ENCODE peak calls at places on chromosomes 3 and 15, in nine cellular contexts. One of them, this sample, is unnamed.

GRCh38 chr3:45795509-45795881 is 841 bp downstream of the SLC6A20 start:
- DNase-seq in ureter: no peak
- DNase-seq in GF-D8: no peak
- DNase-seq in SHP77: no peak
- DNase-seq in RPMI7951: no peak
- DNase-seq in AG08396: no peak
- DNase-seq in AG04450: no peak
- DNase-seq in tibial artery: no peak
- DNase-seq in HT1080: no peak
- DNase-seq in this sample: no peak

GRCh38 chr3:112813723-112814171 is 32.9 kb downstream of the CD200R1L start:
- DNase-seq in AG08396: no peak
- DNase-seq in SHP77: no peak
- DNase-seq in GF-D8: peak
- DNase-seq in HT1080: no peak
- DNase-seq in AG04450: no peak
- DNase-seq in tibial artery: peak
- DNase-seq in RPMI7951: no peak
- DNase-seq in ureter: no peak
- DNase-seq in this sample: no peak

GRCh38 chr3:187076297-187076696 is 63.0 kb downstream of the RPL39L start:
- DNase-seq in tibial artery: no peak
- DNase-seq in AG08396: no peak
- DNase-seq in AG04450: no peak
- DNase-seq in HT1080: no peak
- DNase-seq in GF-D8: no peak
- DNase-seq in ureter: no peak
- DNase-seq in SHP77: no peak
- DNase-seq in RPMI7951: no peak
- DNase-seq in this sample: no peak

GRCh38 chr3:107425033-107425432 is 47.8 kb downstream of the CCDC54 start:
- DNase-seq in AG08396: no peak
- DNase-seq in AG04450: no peak
- DNase-seq in ureter: no peak
- DNase-seq in tibial artery: no peak
- DNase-seq in HT1080: no peak
- DNase-seq in GF-D8: no peak
- DNase-seq in RPMI7951: no peak
- DNase-seq in SHP77: no peak
- DNase-seq in this sample: no peak

GRCh38 chr3:54079314-54079713 is 43.0 kb upstream of the CACNA2D3 start:
- DNase-seq in tibial artery: no peak
- DNase-seq in GF-D8: no peak
- DNase-seq in SHP77: no peak
- DNase-seq in RPMI7951: no peak
- DNase-seq in AG04450: no peak
- DNase-seq in AG08396: no peak
- DNase-seq in ureter: no peak
- DNase-seq in HT1080: no peak
- DNase-seq in this sample: no peak

GRCh38 chr3:52890735-52891134 is 6.6 kb downstream of the STIMATE start:
- DNase-seq in AG08396: no peak
- DNase-seq in SHP77: no peak
- DNase-seq in tibial artery: no peak
- DNase-seq in GF-D8: no peak
- DNase-seq in ureter: no peak
- DNase-seq in RPMI7951: no peak
- DNase-seq in HT1080: no peak
- DNase-seq in AG04450: no peak
- DNase-seq in this sample: no peak

GRCh38 chr3:128267541-128267940 is 114.3 kb downstream of the EEFSEC start:
- DNase-seq in HT1080: no peak
- DNase-seq in GF-D8: no peak
- DNase-seq in SHP77: no peak
- DNase-seq in ureter: no peak
- DNase-seq in RPMI7951: no peak
- DNase-seq in AG04450: no peak
- DNase-seq in AG08396: no peak
- DNase-seq in tibial artery: no peak
- DNase-seq in this sample: no peak

GRCh38 chr3:69932501-69932900 is 67.0 kb upstream of the SAMMSON start:
- DNase-seq in RPMI7951: no peak
- DNase-seq in ureter: no peak
- DNase-seq in AG08396: no peak
- DNase-seq in tibial artery: no peak
- DNase-seq in GF-D8: no peak
- DNase-seq in AG04450: no peak
- DNase-seq in SHP77: no peak
- DNase-seq in HT1080: no peak
- DNase-seq in this sample: no peak

GRCh38 chr3:128585189-128585588 is 65.4 kb downstream of the RPN1 start:
- DNase-seq in HT1080: no peak
- DNase-seq in RPMI7951: no peak
- DNase-seq in GF-D8: peak
- DNase-seq in tibial artery: no peak
- DNase-seq in ureter: no peak
- DNase-seq in SHP77: no peak
- DNase-seq in AG08396: no peak
- DNase-seq in AG04450: no peak
- DNase-seq in this sample: no peak

GRCh38 chr3:18669374-18669773 is 244.2 kb upstream of the SATB1 start:
- DNase-seq in HT1080: no peak
- DNase-seq in AG08396: no peak
- DNase-seq in RPMI7951: no peak
- DNase-seq in ureter: no peak
- DNase-seq in GF-D8: no peak
- DNase-seq in SHP77: no peak
- DNase-seq in tibial artery: no peak
- DNase-seq in AG04450: no peak
- DNase-seq in this sample: no peak

GRCh38 chr3:111762535-111762934 is 96.5 kb upstream of the PHLDB2 start:
- DNase-seq in AG04450: no peak
- DNase-seq in ureter: no peak
- DNase-seq in HT1080: no peak
- DNase-seq in AG08396: no peak
- DNase-seq in RPMI7951: peak
- DNase-seq in SHP77: no peak
- DNase-seq in tibial artery: no peak
- DNase-seq in GF-D8: no peak
- DNase-seq in this sample: no peak

GRCh38 chr15:59918994-59919951 is 84.8 kb upstream of the FOXB1 start:
- DNase-seq in tibial artery: no peak
- DNase-seq in GF-D8: no peak
- DNase-seq in AG08396: no peak
- DNase-seq in SHP77: no peak
- DNase-seq in HT1080: peak
- DNase-seq in RPMI7951: peak
- DNase-seq in ureter: no peak
- DNase-seq in AG04450: no peak
- DNase-seq in this sample: no peak

GRCh38 chr3:90184861-90185260 is 1077.4 kb downstream of the EPHA3 start:
- DNase-seq in AG04450: no peak
- DNase-seq in GF-D8: no peak
- DNase-seq in tibial artery: no peak
- DNase-seq in HT1080: peak
- DNase-seq in AG08396: no peak
- DNase-seq in ureter: no peak
- DNase-seq in SHP77: no peak
- DNase-seq in RPMI7951: peak
- DNase-seq in this sample: no peak

GRCh38 chr3:57818772-57819171 is 62.7 kb downstream of the SLMAP start:
- DNase-seq in AG04450: no peak
- DNase-seq in ureter: no peak
- DNase-seq in AG08396: no peak
- DNase-seq in GF-D8: no peak
- DNase-seq in RPMI7951: no peak
- DNase-seq in tibial artery: no peak
- DNase-seq in SHP77: no peak
- DNase-seq in HT1080: no peak
- DNase-seq in this sample: no peak

GRCh38 chr3:56691165-56692000 is 8.3 kb upstream of the TASOR start:
- DNase-seq in SHP77: no peak
- DNase-seq in AG04450: no peak
- DNase-seq in ureter: no peak
- DNase-seq in RPMI7951: peak
- DNase-seq in AG08396: no peak
- DNase-seq in GF-D8: no peak
- DNase-seq in HT1080: peak
- DNase-seq in tibial artery: no peak
- DNase-seq in this sample: no peak

GRCh38 chr15:66630801-66631351 is 65.1 kb upstream of the LCTL start:
- DNase-seq in AG04450: no peak
- DNase-seq in tibial artery: no peak
- DNase-seq in SHP77: no peak
- DNase-seq in HT1080: no peak
- DNase-seq in ureter: no peak
- DNase-seq in GF-D8: peak
- DNase-seq in AG08396: no peak
- DNase-seq in RPMI7951: no peak
- DNase-seq in this sample: no peak

GRCh38 chr15:81959196-81959595 is 86.6 kb downstream of the MEX3B start:
- DNase-seq in SHP77: no peak
- DNase-seq in HT1080: no peak
- DNase-seq in ureter: no peak
- DNase-seq in GF-D8: no peak
- DNase-seq in tibial artery: no peak
- DNase-seq in AG08396: no peak
- DNase-seq in RPMI7951: no peak
- DNase-seq in AG04450: no peak
- DNase-seq in this sample: no peak

GRCh38 chr3:122576174-122576940 is 1.1 kb upstream of the PARP15 start:
- DNase-seq in RPMI7951: no peak
- DNase-seq in tibial artery: no peak
- DNase-seq in ureter: no peak
- DNase-seq in AG04450: no peak
- DNase-seq in GF-D8: peak
- DNase-seq in AG08396: no peak
- DNase-seq in SHP77: no peak
- DNase-seq in HT1080: no peak
- DNase-seq in this sample: no peak

GRCh38 chr15:42691308-42691707 is 45.6 kb downstream of the CDAN1 start:
- DNase-seq in GF-D8: no peak
- DNase-seq in tibial artery: no peak
- DNase-seq in RPMI7951: no peak
- DNase-seq in SHP77: no peak
- DNase-seq in AG08396: no peak
- DNase-seq in AG04450: no peak
- DNase-seq in ureter: no peak
- DNase-seq in HT1080: no peak
- DNase-seq in this sample: no peak

GRCh38 chr3:160649596-160649995 is 27.4 kb upstream of the ARL14 start:
- DNase-seq in AG04450: no peak
- DNase-seq in GF-D8: no peak
- DNase-seq in SHP77: no peak
- DNase-seq in tibial artery: no peak
- DNase-seq in HT1080: no peak
- DNase-seq in RPMI7951: no peak
- DNase-seq in AG08396: no peak
- DNase-seq in ureter: no peak
- DNase-seq in this sample: no peak

GRCh38 chr3:87426916-87427315 is 150.5 kb upstream of the POU1F1 start:
- DNase-seq in tibial artery: no peak
- DNase-seq in ureter: no peak
- DNase-seq in SHP77: no peak
- DNase-seq in AG08396: no peak
- DNase-seq in RPMI7951: peak
- DNase-seq in AG04450: no peak
- DNase-seq in HT1080: peak
- DNase-seq in GF-D8: no peak
- DNase-seq in this sample: no peak

GRCh38 chr3:32969656-32970055 is 18.2 kb downstream of the CCR4 start:
- DNase-seq in RPMI7951: no peak
- DNase-seq in ureter: no peak
- DNase-seq in AG08396: peak
- DNase-seq in HT1080: peak
- DNase-seq in SHP77: peak
- DNase-seq in GF-D8: no peak
- DNase-seq in tibial artery: no peak
- DNase-seq in AG04450: no peak
- DNase-seq in this sample: no peak

GRCh38 chr15:79881254-79881653 is 15.6 kb downstream of the MTHFS start:
- DNase-seq in HT1080: no peak
- DNase-seq in GF-D8: no peak
- DNase-seq in ureter: no peak
- DNase-seq in RPMI7951: no peak
- DNase-seq in tibial artery: no peak
- DNase-seq in AG08396: no peak
- DNase-seq in SHP77: no peak
- DNase-seq in AG04450: no peak
- DNase-seq in this sample: no peak